ENCODE peak calls at places on chromosomes 11 and 22, in nine cellular contexts. T is astrocyte of the cerebellum; A is naive thymus-derived CD8-positive, alpha-beta T cell; V is effector memory CD8-positive, alpha-beta T cell; K is IMR-90; D is T-helper 9 cell; G is head of caudate nucleus; C is BJ; W is pancreas. L is an unnamed sample.
A peak's percentile ranks its signal among the peaks of the same experiment; 100 is the strongest.

GRCh38 chr11:72613977-72614376 is 60.2 kb downstream of the PDE2A start:
- DNase-seq in D (no peak), T (no peak), K (no peak), C (no peak), A (no peak), W (no peak), G (peak; percentile 84), V (no peak), L (peak; percentile 34)

GRCh38 chr11:12890476-12890875 is 118.6 kb upstream of the RASSF10 start:
- DNase-seq in K (peak; percentile 35), C (no peak), V (no peak), G (no peak), W (no peak), D (no peak), T (no peak), A (no peak), L (no peak)

GRCh38 chr11:66856496-66857233 is at the start of gene LRFN4:
- DNase-seq in K (no peak), W (peak; percentile 73), A (peak; percentile 51), T (no peak), G (peak; percentile 42), V (peak; percentile 67), D (peak; percentile 52), C (no peak), L (peak; percentile 59)

GRCh38 chr11:96222102-96222501 is 120.9 kb downstream of the MAML2 start:
- DNase-seq in V (no peak), C (no peak), W (no peak), K (peak; percentile 56), G (no peak), D (no peak), A (no peak), T (no peak), L (no peak)

GRCh38 chr11:103055174-103055890 is 36.6 kb downstream of the DCUN1D5 start:
- DNase-seq in T (peak; percentile 35), V (no peak), C (no peak), D (no peak), W (no peak), K (peak; percentile 65), G (no peak), A (no peak), L (no peak)

GRCh38 chr11:33889821-33890378 is 2.0 kb downstream of the LMO2 start:
- DNase-seq in G (no peak), T (no peak), V (no peak), K (no peak), D (no peak), A (no peak), W (no peak), C (no peak), L (no peak)

GRCh38 chr11:43517518-43517917 is 158.8 kb downstream of the TTC17 start:
- DNase-seq in W (no peak), G (no peak), V (no peak), T (no peak), A (no peak), K (peak; percentile 26), C (no peak), D (no peak), L (no peak)

GRCh38 chr22:27115816-27116256 is 458.4 kb downstream of the MIAT start:
- DNase-seq in C (no peak), K (peak; percentile 87), V (no peak), G (no peak), A (no peak), T (peak; percentile 66), W (no peak), D (no peak), L (no peak)

GRCh38 chr11:14022251-14022650 is 59.7 kb downstream of the SPON1 start:
- DNase-seq in D (no peak), C (no peak), V (no peak), T (no peak), G (no peak), K (peak; percentile 28), A (no peak), W (no peak), L (no peak)

GRCh38 chr11:107696140-107696539 is 15.7 kb downstream of the SLN start:
- DNase-seq in D (no peak), K (peak; percentile 97), T (peak; percentile 78), G (no peak), C (peak; percentile 95), W (no peak), A (no peak), V (no peak), L (no peak)

GRCh38 chr11:76391039-76391438 is 9.9 kb downstream of the GVQW3 start:
- DNase-seq in G (no peak), W (no peak), V (no peak), A (no peak), K (no peak), T (no peak), D (no peak), C (no peak), L (no peak)

GRCh38 chr11:94089356-94089755 is 39.3 kb upstream of the PANX1 start:
- DNase-seq in T (no peak), D (no peak), A (no peak), K (no peak), C (no peak), V (no peak), W (no peak), G (no peak), L (no peak)

GRCh38 chr22:49158741-49159564 is 668.7 kb downstream of the BRD1 start:
- DNase-seq in W (peak; percentile 43), K (no peak), A (no peak), V (no peak), D (no peak), G (no peak), T (no peak), C (no peak), L (no peak)

GRCh38 chr11:86249307-86250098 is 5.0 kb downstream of the EED start:
- DNase-seq in W (no peak), T (no peak), A (no peak), C (no peak), V (no peak), G (no peak), D (no peak), K (no peak), L (no peak)

GRCh38 chr11:75667268-75667830 is 1.5 kb downstream of the MAP6 start:
- DNase-seq in T (no peak), C (no peak), W (peak; percentile 70), G (peak; percentile 48), K (no peak), A (no peak), D (no peak), V (no peak), L (peak; percentile 9)

GRCh38 chr11:65204646-65205601 is 23.2 kb downstream of the CAPN1 start:
- DNase-seq in W (peak; percentile 73), D (peak; percentile 41), G (no peak), C (no peak), K (peak; percentile 13), T (no peak), V (peak; percentile 38), A (peak; percentile 53), L (no peak)

GRCh38 chr11:34830648-34831047 is 85.5 kb downstream of the APIP start:
- DNase-seq in W (no peak), D (no peak), A (no peak), V (no peak), K (peak; percentile 21), T (no peak), C (no peak), G (no peak), L (no peak)

GRCh38 chr11:86182976-86183584 is 61.5 kb upstream of the EED start:
- DNase-seq in G (no peak), A (no peak), W (no peak), V (peak; percentile 24), K (peak; percentile 35), C (no peak), T (no peak), D (peak; percentile 13), L (peak; percentile 80)

GRCh38 chr22:35930933-35931332 is 97.7 kb downstream of the RBFOX2 start:
- DNase-seq in W (no peak), D (no peak), G (no peak), V (no peak), C (no peak), K (peak; percentile 80), A (no peak), T (peak; percentile 70), L (no peak)

GRCh38 chr11:63639195-63639832 is 25.1 kb upstream of the PLAAT3 start:
- DNase-seq in G (no peak), D (no peak), T (no peak), C (no peak), K (peak; percentile 27), V (no peak), A (no peak), W (no peak), L (no peak)

GRCh38 chr11:119433369-119433749 is 10.4 kb upstream of the THY1 start:
- DNase-seq in K (peak; percentile 77), A (no peak), D (no peak), G (no peak), C (no peak), W (no peak), V (no peak), T (no peak), L (no peak)

GRCh38 chr11:28400236-28401100 is 292.3 kb downstream of the METTL15 start:
- DNase-seq in D (no peak), V (no peak), A (no peak), C (no peak), W (no peak), T (peak; percentile 48), K (peak; percentile 87), G (no peak), L (no peak)

GRCh38 chr22:41873391-41873790 is 40.5 kb downstream of the SREBF2 start:
- DNase-seq in T (no peak), V (no peak), G (no peak), D (no peak), C (no peak), W (no peak), A (peak; percentile 24), K (no peak), L (no peak)

GRCh38 chr22:37752189-37753061 is 55.3 kb upstream of the GCAT start:
- DNase-seq in G (no peak), A (no peak), D (no peak), W (peak; percentile 90), C (peak; percentile 89), V (no peak), T (peak; percentile 61), K (peak; percentile 85), L (peak; percentile 89)

GRCh38 chr22:46815559-46815895 is 53.1 kb downstream of the TBC1D22A start:
- DNase-seq in T (no peak), D (no peak), W (no peak), G (no peak), A (no peak), V (no peak), C (no peak), K (no peak), L (no peak)

GRCh38 chr11:83720675-83721074 is 434.5 kb upstream of the CCDC90B start:
- DNase-seq in C (no peak), W (no peak), V (no peak), T (no peak), G (no peak), A (no peak), D (no peak), K (no peak), L (no peak)

GRCh38 chr11:107957109-107957588 is 28.9 kb downstream of the RAB39A start:
- DNase-seq in V (no peak), K (no peak), C (peak; percentile 9), A (no peak), T (no peak), D (no peak), G (no peak), W (no peak), L (no peak)

GRCh38 chr11:64659417-64660144 is 63.4 kb downstream of the NRXN2 start:
- DNase-seq in T (no peak), K (peak; percentile 93), G (no peak), D (no peak), A (no peak), W (no peak), C (peak; percentile 84), V (no peak), L (no peak)

GRCh38 chr11:27085605-27086004 is 45.0 kb downstream of the BBOX1 start:
- DNase-seq in K (no peak), V (no peak), A (no peak), G (no peak), C (no peak), W (no peak), D (no peak), T (no peak), L (no peak)

GRCh38 chr11:88414385-88414861 is 76.9 kb upstream of the CTSC start:
- DNase-seq in V (peak; percentile 17), G (no peak), T (peak; percentile 75), K (peak; percentile 68), D (no peak), W (no peak), C (no peak), A (no peak), L (peak; percentile 20)

GRCh38 chr11:76622481-76623094 is 48.0 kb downstream of the LRRC32 start:
- DNase-seq in A (no peak), V (no peak), W (no peak), C (no peak), K (no peak), T (no peak), D (no peak), G (no peak), L (no peak)

L was measured in transverse colon.